ENCODE peak calls at places on chromosomes 7 and 10, in six cellular contexts. G is epithelial cell of prostate, E is endodermal cell, P is ascending aorta, M is heart left ventricle, C is brain microvascular endothelial cell. U is an unnamed sample.

GRCh38 chr7:135714534-135715009 is 13.4 kb downstream of the SLC13A4 start:
- DNase-seq in G (no peak), E (peak), P (no peak), M (no peak), C (peak), U (no peak)

GRCh38 chr10:27153855-27154198 is 357 bp downstream of the YME1L1 start:
- DNase-seq in G (no peak), E (no peak), P (no peak), M (no peak), C (peak), U (no peak)

GRCh38 chr10:11205026-11205772 is 187.5 kb downstream of the CELF2 start:
- DNase-seq in G (peak), E (no peak), P (no peak), M (no peak), C (no peak), U (no peak)

GRCh38 chr10:3119796-3120459 is 52.6 kb downstream of the PFKP start:
- DNase-seq in G (no peak), E (peak), P (no peak), M (no peak), C (no peak), U (no peak)

GRCh38 chr10:86361134-86362128 is 5.2 kb downstream of the GRID1 start:
- DNase-seq in G (no peak), E (peak), P (no peak), M (peak), C (no peak), U (peak)

GRCh38 chr7:117950601-117951278 is 77.5 kb upstream of the CTTNBP2 start:
- DNase-seq in G (no peak), E (no peak), P (no peak), M (no peak), C (no peak), U (no peak)

GRCh38 chr10:5832946-5833345 is 19.7 kb upstream of the GDI2 start:
- DNase-seq in G (no peak), E (peak), P (no peak), M (no peak), C (no peak), U (no peak)

GRCh38 chr10:1070939-1071338 is 14.8 kb downstream of the WDR37 start:
- DNase-seq in G (no peak), E (peak), P (no peak), M (no peak), C (peak), U (no peak)

GRCh38 chr7:108340856-108341411 is 115.3 kb downstream of the NRCAM start:
- DNase-seq in G (no peak), E (no peak), P (no peak), M (no peak), C (no peak), U (no peak)

GRCh38 chr10:72315611-72316385 is 38.9 kb downstream of the DNAJB12 start:
- DNase-seq in G (no peak), E (no peak), P (no peak), M (peak), C (no peak), U (no peak)

GRCh38 chr10:17006631-17007161 is 122.9 kb downstream of the CUBN start:
- DNase-seq in G (no peak), E (peak), P (no peak), M (peak), C (no peak), U (no peak)

GRCh38 chr10:76359001-76359400 is 927.6 kb downstream of the LRMDA start:
- DNase-seq in G (no peak), E (no peak), P (no peak), M (no peak), C (no peak), U (no peak)

GRCh38 chr7:130486963-130487324 is 4.9 kb upstream of the MEST start:
- DNase-seq in G (peak), E (no peak), P (no peak), M (no peak), C (no peak), U (no peak)

GRCh38 chr7:36396150-36396549 is 6.5 kb downstream of the ANLN start:
- DNase-seq in G (no peak), E (no peak), P (no peak), M (no peak), C (peak), U (no peak)
- H3K27ac ChIP-seq in G (no peak), E (no peak), P (no peak), M (no peak), C (peak), U (no peak)

GRCh38 chr7:116709336-116709735 is 37.3 kb downstream of the MET start:
- DNase-seq in G (no peak), E (no peak), P (no peak), M (no peak), C (no peak), U (no peak)
- H3K27ac ChIP-seq in G (peak), E (no peak), P (no peak), M (no peak), C (no peak), U (no peak)

GRCh38 chr10:103729851-103730250 is 125.5 kb downstream of the SH3PXD2A start:
- DNase-seq in G (no peak), E (no peak), P (no peak), M (no peak), C (no peak), U (no peak)
- H3K27ac ChIP-seq in G (no peak), E (no peak), P (no peak), M (no peak), C (no peak), U (no peak)

DNA sequence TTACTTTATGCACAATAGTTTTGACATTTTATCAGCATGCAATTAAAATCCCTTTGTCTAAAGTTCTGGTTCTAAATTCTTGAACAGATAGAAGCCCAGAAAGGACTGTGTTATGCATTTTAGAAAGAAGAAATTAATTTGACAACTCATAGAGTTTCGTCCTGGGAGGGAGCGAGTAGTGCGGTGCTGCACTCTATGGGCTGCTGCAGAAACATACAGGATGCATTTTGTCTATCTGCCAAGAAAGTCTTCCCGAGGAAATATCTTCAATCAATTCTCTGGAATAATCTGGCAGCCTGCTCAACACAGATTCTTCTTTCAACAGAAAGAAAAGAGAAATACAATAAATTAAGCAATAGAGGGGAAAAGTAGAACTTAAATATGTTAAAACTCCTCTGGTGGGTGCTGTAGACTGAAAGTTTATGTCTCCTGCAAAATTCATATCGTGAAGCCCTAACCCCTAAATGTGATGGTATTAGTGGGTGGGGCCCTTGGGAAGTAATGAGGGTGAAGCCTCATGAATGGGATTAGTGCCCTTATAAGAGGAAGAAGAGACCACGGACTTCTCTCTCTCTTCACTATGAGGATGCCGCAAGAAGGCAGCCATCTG is 39.0 kb upstream of the IFRD1 start:
- DNase-seq in G (no peak), E (no peak), P (no peak), M (peak), C (no peak), U (peak)
- H3K27ac ChIP-seq in G (no peak), E (no peak), P (no peak), M (no peak), C (no peak), U (no peak)

DNA sequence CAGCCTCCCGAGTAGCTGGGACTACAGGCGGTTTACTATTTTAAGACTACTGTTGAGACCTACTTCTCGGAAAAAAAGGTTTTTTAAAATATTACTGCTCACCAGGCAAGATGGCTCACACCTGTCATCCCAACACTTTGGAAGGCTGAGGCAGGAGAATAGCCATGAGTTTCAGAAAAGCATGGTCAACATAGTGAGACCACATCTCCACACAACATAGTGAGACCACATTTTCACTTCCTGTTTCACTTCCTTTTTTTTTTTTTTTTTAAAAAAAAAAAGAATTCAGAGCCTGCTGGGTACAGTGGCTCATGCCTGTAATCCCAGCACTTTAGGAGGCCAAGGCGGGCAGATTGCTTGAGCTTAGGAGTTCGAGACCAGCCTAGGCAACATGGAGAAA is 46.5 kb downstream of the SVOPL start:
- DNase-seq in G (no peak), E (no peak), P (no peak), M (no peak), C (no peak), U (no peak)
- H3K27ac ChIP-seq in G (no peak), E (no peak), P (no peak), M (no peak), C (no peak), U (no peak)